ENCODE peak calls at places on chromosomes 2 and 18, in four cellular contexts. One of them, this sample, is unnamed.

GRCh38 chr2:164186596-164186995 is 434.7 kb downstream of the GRB14 start:
- DNase-seq in GM19239: no peak
- DNase-seq in AG09309: no peak
- DNase-seq in thoracic aorta: no peak
- DNase-seq in this sample: no peak

GRCh38 chr2:18701981-18702380 is 112.6 kb upstream of the NT5C1B start:
- DNase-seq in GM19239: no peak
- DNase-seq in AG09309: no peak
- DNase-seq in thoracic aorta: no peak
- DNase-seq in this sample: no peak

GRCh38 chr18:6220129-6220528 is 194.6 kb downstream of the L3MBTL4 start:
- DNase-seq in GM19239: no peak
- DNase-seq in AG09309: no peak
- DNase-seq in thoracic aorta: no peak
- DNase-seq in this sample: no peak

GRCh38 chr2:24337958-24338357 is 22.4 kb downstream of the ITSN2 start:
- DNase-seq in GM19239: no peak
- DNase-seq in AG09309: no peak
- DNase-seq in thoracic aorta: no peak
- DNase-seq in this sample: no peak

GRCh38 chr2:135265960-135266490 is 213.9 kb downstream of the RAB3GAP1 start:
- DNase-seq in GM19239: no peak
- DNase-seq in AG09309: no peak
- DNase-seq in thoracic aorta: no peak
- DNase-seq in this sample: no peak

GRCh38 chr2:238499731-238500570 is 73.2 kb downstream of the ASB1 start:
- DNase-seq in GM19239: no peak
- DNase-seq in AG09309: no peak
- DNase-seq in thoracic aorta: no peak
- DNase-seq in this sample: no peak

GRCh38 chr2:202718614-202719013 is 83.8 kb downstream of the FAM117B start:
- DNase-seq in GM19239: no peak
- DNase-seq in AG09309: no peak
- DNase-seq in thoracic aorta: no peak
- DNase-seq in this sample: no peak

GRCh38 chr18:57519668-57520424 is 66.7 kb downstream of the FECH start:
- DNase-seq in GM19239: no peak
- DNase-seq in AG09309: no peak
- DNase-seq in thoracic aorta: no peak
- DNase-seq in this sample: no peak

GRCh38 chr2:36667931-36668330 is 28.6 kb upstream of the VIT start:
- DNase-seq in GM19239: no peak
- DNase-seq in AG09309: no peak
- DNase-seq in thoracic aorta: no peak
- DNase-seq in this sample: no peak

GRCh38 chr2:127161176-127162136 is 54.5 kb upstream of the BIN1 start:
- DNase-seq in GM19239: no peak
- DNase-seq in AG09309: no peak
- DNase-seq in thoracic aorta: no peak
- DNase-seq in this sample: no peak

GRCh38 chr2:11228692-11229091 is 73.4 kb downstream of the SLC66A3 start:
- DNase-seq in GM19239: no peak
- DNase-seq in AG09309: no peak
- DNase-seq in thoracic aorta: no peak
- DNase-seq in this sample: no peak

GRCh38 chr2:168494190-168494711 is 38.2 kb downstream of the CERS6 start:
- DNase-seq in GM19239: no peak
- DNase-seq in AG09309: no peak
- DNase-seq in thoracic aorta: no peak
- DNase-seq in this sample: no peak

GRCh38 chr2:69191672-69192071 is 178.7 kb downstream of the ANTXR1 start:
- DNase-seq in GM19239: no peak
- DNase-seq in AG09309: peak
- DNase-seq in thoracic aorta: no peak
- DNase-seq in this sample: no peak

GRCh38 chr2:109305494-109306187 is 176.6 kb downstream of the SH3RF3 start:
- DNase-seq in GM19239: no peak
- DNase-seq in AG09309: no peak
- DNase-seq in thoracic aorta: no peak
- DNase-seq in this sample: peak

GRCh38 chr18:11268691-11269686 is 119.6 kb upstream of the PIEZO2 start:
- DNase-seq in GM19239: no peak
- DNase-seq in AG09309: peak
- DNase-seq in thoracic aorta: no peak
- DNase-seq in this sample: no peak